ENCODE peak calls at places on chromosomes 13 and 19, in four cellular contexts. One of them, this sample, is unnamed.

GRCh38 chr19:38745316-38745715 is 1.0 kb upstream of the CAPN12 start:
- DNase-seq in activated T-helper 1 cell treated with Interleukin-2 at 50 U/mL for 16 hours: no peak
- DNase-seq in lower lobe of right lung: peak
- DNase-seq in NCI-H1105: no peak
- DNase-seq in this sample: no peak

GRCh38 chr13:110397445-110397844 is 90.4 kb downstream of the COL4A2 start:
- DNase-seq in lower lobe of right lung: no peak
- DNase-seq in activated T-helper 1 cell treated with Interleukin-2 at 50 U/mL for 16 hours: no peak
- DNase-seq in NCI-H1105: no peak
- DNase-seq in this sample: no peak

GRCh38 chr13:114065141-114065925 is 67.1 kb downstream of the RASA3 start:
- DNase-seq in lower lobe of right lung: peak
- DNase-seq in NCI-H1105: no peak
- DNase-seq in activated T-helper 1 cell treated with Interleukin-2 at 50 U/mL for 16 hours: peak
- DNase-seq in this sample: peak

GRCh38 chr13:113489549-113490495 is 689 bp downstream of the DCUN1D2 start:
- DNase-seq in NCI-H1105: peak
- DNase-seq in lower lobe of right lung: peak
- DNase-seq in activated T-helper 1 cell treated with Interleukin-2 at 50 U/mL for 16 hours: no peak
- DNase-seq in this sample: peak

GRCh38 chr19:48844472-48844871 is 8.2 kb upstream of the HSD17B14 start:
- DNase-seq in NCI-H1105: no peak
- DNase-seq in activated T-helper 1 cell treated with Interleukin-2 at 50 U/mL for 16 hours: no peak
- DNase-seq in lower lobe of right lung: no peak
- DNase-seq in this sample: no peak

GRCh38 chr19:19300613-19301012 is 19.7 kb downstream of the SUGP1 start:
- DNase-seq in activated T-helper 1 cell treated with Interleukin-2 at 50 U/mL for 16 hours: no peak
- DNase-seq in lower lobe of right lung: no peak
- DNase-seq in NCI-H1105: no peak
- DNase-seq in this sample: no peak

GRCh38 chr19:54218960-54219661 is 3.7 kb downstream of the LILRB3 start:
- DNase-seq in NCI-H1105: no peak
- DNase-seq in lower lobe of right lung: no peak
- DNase-seq in activated T-helper 1 cell treated with Interleukin-2 at 50 U/mL for 16 hours: no peak
- DNase-seq in this sample: no peak

GRCh38 chr13:24693862-24694471 is 13.8 kb downstream of the ATP12A start:
- DNase-seq in lower lobe of right lung: no peak
- DNase-seq in NCI-H1105: peak
- DNase-seq in activated T-helper 1 cell treated with Interleukin-2 at 50 U/mL for 16 hours: no peak
- DNase-seq in this sample: peak

GRCh38 chr19:1266116-1266817 is 2.9 kb upstream of the CIRBP start:
- DNase-seq in lower lobe of right lung: peak
- DNase-seq in NCI-H1105: peak
- DNase-seq in activated T-helper 1 cell treated with Interleukin-2 at 50 U/mL for 16 hours: peak
- DNase-seq in this sample: peak

GRCh38 chr19:5157186-5157585 is 183.4 kb downstream of the PTPRS start:
- DNase-seq in lower lobe of right lung: no peak
- DNase-seq in activated T-helper 1 cell treated with Interleukin-2 at 50 U/mL for 16 hours: no peak
- DNase-seq in NCI-H1105: no peak
- DNase-seq in this sample: no peak

GRCh38 chr13:36432106-36432544 is at the start of gene CCNA1:
- DNase-seq in activated T-helper 1 cell treated with Interleukin-2 at 50 U/mL for 16 hours: no peak
- DNase-seq in lower lobe of right lung: peak
- DNase-seq in NCI-H1105: peak
- DNase-seq in this sample: no peak

GRCh38 chr13:74131206-74131605 is 3.0 kb downstream of the KLF12 start:
- DNase-seq in activated T-helper 1 cell treated with Interleukin-2 at 50 U/mL for 16 hours: no peak
- DNase-seq in lower lobe of right lung: no peak
- DNase-seq in NCI-H1105: no peak
- DNase-seq in this sample: no peak

GRCh38 chr13:37029617-37030016 is 29.0 kb downstream of the EXOSC8 start:
- DNase-seq in activated T-helper 1 cell treated with Interleukin-2 at 50 U/mL for 16 hours: no peak
- DNase-seq in lower lobe of right lung: no peak
- DNase-seq in NCI-H1105: no peak
- DNase-seq in this sample: no peak

GRCh38 chr13:107099661-107100060 is 531.7 kb upstream of the ARGLU1 start:
- DNase-seq in NCI-H1105: no peak
- DNase-seq in lower lobe of right lung: no peak
- DNase-seq in activated T-helper 1 cell treated with Interleukin-2 at 50 U/mL for 16 hours: no peak
- DNase-seq in this sample: no peak

GRCh38 chr13:100533588-100534041 is 55.0 kb downstream of the GGACT start:
- DNase-seq in NCI-H1105: no peak
- DNase-seq in lower lobe of right lung: peak
- DNase-seq in activated T-helper 1 cell treated with Interleukin-2 at 50 U/mL for 16 hours: no peak
- DNase-seq in this sample: no peak

GRCh38 chr19:8397746-8398721 is 7.9 kb downstream of the RAB11B start:
- DNase-seq in NCI-H1105: no peak
- DNase-seq in activated T-helper 1 cell treated with Interleukin-2 at 50 U/mL for 16 hours: no peak
- DNase-seq in lower lobe of right lung: no peak
- DNase-seq in this sample: no peak

GRCh38 chr19:22137791-22138190 is 59.0 kb downstream of the ZNF676 start:
- DNase-seq in lower lobe of right lung: no peak
- DNase-seq in NCI-H1105: no peak
- DNase-seq in activated T-helper 1 cell treated with Interleukin-2 at 50 U/mL for 16 hours: no peak
- DNase-seq in this sample: no peak

GRCh38 chr13:44929691-44930090 is 59.6 kb downstream of the NUFIP1 start:
- DNase-seq in lower lobe of right lung: no peak
- DNase-seq in NCI-H1105: no peak
- DNase-seq in activated T-helper 1 cell treated with Interleukin-2 at 50 U/mL for 16 hours: no peak
- DNase-seq in this sample: no peak

GRCh38 chr13:102940143-102940542 is 94.3 kb downstream of the ERCC5 start:
- DNase-seq in NCI-H1105: no peak
- DNase-seq in activated T-helper 1 cell treated with Interleukin-2 at 50 U/mL for 16 hours: no peak
- DNase-seq in lower lobe of right lung: no peak
- DNase-seq in this sample: no peak

GRCh38 chr13:95254341-95254740 is 46.9 kb downstream of the ABCC4 start:
- DNase-seq in activated T-helper 1 cell treated with Interleukin-2 at 50 U/mL for 16 hours: no peak
- DNase-seq in NCI-H1105: no peak
- DNase-seq in lower lobe of right lung: no peak
- DNase-seq in this sample: no peak

GRCh38 chr13:109285586-109285985 is 500.8 kb downstream of the IRS2 start:
- DNase-seq in lower lobe of right lung: no peak
- DNase-seq in activated T-helper 1 cell treated with Interleukin-2 at 50 U/mL for 16 hours: no peak
- DNase-seq in NCI-H1105: no peak
- DNase-seq in this sample: no peak

GRCh38 chr13:73215807-73216206 is 157.0 kb downstream of the KLF5 start:
- DNase-seq in activated T-helper 1 cell treated with Interleukin-2 at 50 U/mL for 16 hours: no peak
- DNase-seq in lower lobe of right lung: no peak
- DNase-seq in NCI-H1105: no peak
- DNase-seq in this sample: no peak